ENCODE peak calls at places on chromosomes 5 and 9, in nine cellular contexts. D is GM12878, J is uterus, R is AG04449, B is AG09309, W is heart right ventricle, Y is tibial artery, U is astrocyte of the cerebellum, V is fibroblast of pulmonary artery. N is an unnamed sample.
A peak's percentile ranks its signal among the peaks of the same experiment; 100 is the strongest.

GRCh38 chr5:78563621-78564020 is 85.0 kb downstream of the LHFPL2 start:
- DNase-seq in W (no peak), J (no peak), U (no peak), Y (no peak), B (no peak), V (no peak), R (no peak), D (no peak), N (peak; percentile 78)

GRCh38 chr9:33778700-33779351 is 16.5 kb upstream of the PRSS3 start:
- DNase-seq in W (peak; percentile 27), U (peak; percentile 34), Y (peak; percentile 28), R (no peak), D (peak; percentile 26), B (no peak), V (peak; percentile 76), J (peak; percentile 18), N (peak; percentile 67)

GRCh38 chr5:127572930-127573329 is 55.5 kb downstream of the PRRC1 start:
- DNase-seq in V (peak; percentile 16), D (no peak), Y (no peak), U (no peak), W (no peak), J (no peak), B (no peak), R (no peak), N (no peak)

GRCh38 chr5:33531796-33532195 is 91.0 kb downstream of the TARS1 start:
- DNase-seq in Y (no peak), R (no peak), D (no peak), B (no peak), V (no peak), U (no peak), J (no peak), W (no peak), N (no peak)

GRCh38 chr5:55393501-55394175 is 85.8 kb downstream of the MTREX start:
- DNase-seq in D (no peak), Y (no peak), R (no peak), B (no peak), U (no peak), J (no peak), V (no peak), W (no peak), N (no peak)

GRCh38 chr5:140175367-140176027 is 509 bp downstream of the CYSTM1 start:
- DNase-seq in U (no peak), V (peak; percentile 66), Y (peak; percentile 82), W (peak; percentile 80), D (no peak), R (no peak), B (no peak), J (peak; percentile 69), N (peak; percentile 71)

GRCh38 chr9:84343111-84343521 is 2.6 kb upstream of the SLC28A3 start:
- DNase-seq in B (no peak), W (no peak), J (no peak), R (peak; percentile 26), V (peak; percentile 88), D (no peak), Y (no peak), U (no peak), N (peak; percentile 63)

GRCh38 chr9:117487555-117488175 is 72.8 kb upstream of the ASTN2 start:
- DNase-seq in B (no peak), Y (peak; percentile 36), J (peak; percentile 14), R (no peak), W (peak; percentile 28), D (peak; percentile 7), V (peak; percentile 47), U (peak; percentile 28), N (peak; percentile 25)

GRCh38 chr5:173864126-173865075 is 23.7 kb upstream of the CPEB4 start:
- DNase-seq in Y (peak; percentile 50), U (no peak), R (no peak), W (peak; percentile 18), V (no peak), J (no peak), B (no peak), D (no peak), N (no peak)

GRCh38 chr9:84241817-84242356 is 98.7 kb downstream of the SLC28A3 start:
- DNase-seq in U (no peak), Y (no peak), J (no peak), D (no peak), R (no peak), B (no peak), V (no peak), W (no peak), N (peak; percentile 11)

GRCh38 chr9:77403244-77403643 is 225.9 kb downstream of the VPS13A start:
- DNase-seq in Y (no peak), B (no peak), D (no peak), R (no peak), V (no peak), W (no peak), U (no peak), J (no peak), N (peak; percentile 36)

GRCh38 chr5:135392256-135392655 is 6.8 kb downstream of the MACROH2A1 start:
- DNase-seq in Y (no peak), J (no peak), U (peak; percentile 75), D (no peak), W (no peak), V (peak; percentile 49), B (peak; percentile 83), R (peak; percentile 82), N (peak; percentile 68)

GRCh38 chr9:105693435-105694275 is 686 bp upstream of the TMEM38B start:
- DNase-seq in V (no peak), B (no peak), J (no peak), Y (no peak), R (no peak), D (no peak), W (no peak), U (no peak), N (no peak)

GRCh38 chr5:157961828-157962390 is 103.0 kb upstream of the CLINT1 start:
- DNase-seq in J (no peak), D (no peak), Y (no peak), W (no peak), U (no peak), B (no peak), R (no peak), V (no peak), N (no peak)

GRCh38 chr9:136939996-136940525 is 4.5 kb downstream of the FBXW5 start:
- DNase-seq in J (no peak), Y (peak; percentile 68), R (no peak), W (peak; percentile 84), V (no peak), D (no peak), U (no peak), B (no peak), N (no peak)

GRCh38 chr9:35618325-35618727 is at the start of gene CD72:
- DNase-seq in B (no peak), J (no peak), D (no peak), R (no peak), U (no peak), Y (no peak), W (no peak), V (no peak), N (no peak)

GRCh38 chr9:35617548-35617947 is 665 bp downstream of the CD72 start:
- DNase-seq in R (no peak), W (no peak), U (no peak), B (no peak), Y (no peak), V (no peak), D (no peak), J (no peak), N (no peak)

GRCh38 chr9:35616681-35617459 is 1.3 kb downstream of the CD72 start:
- DNase-seq in J (peak; percentile 68), V (peak; percentile 55), D (no peak), W (peak; percentile 77), Y (peak; percentile 66), R (no peak), U (no peak), B (peak; percentile 7), N (peak; percentile 74)

GRCh38 chr9:35618854-35619799 is 914 bp upstream of the CD72 start:
- DNase-seq in J (no peak), W (no peak), B (no peak), Y (no peak), R (no peak), V (no peak), D (peak; percentile 74), U (no peak), N (peak; percentile 20)

GRCh38 chr9:35619800-35620158 is 1.6 kb upstream of the CD72 start:
- DNase-seq in R (no peak), U (no peak), D (peak; percentile 55), B (no peak), V (no peak), W (no peak), J (no peak), Y (no peak), N (no peak)
- H3K4me3 ChIP-seq in R (no peak overlapping the region), U (no peak overlapping the region), D (no peak overlapping the region), B (no peak overlapping the region), V (no peak overlapping the region), W (no peak overlapping the region), J (no peak overlapping the region), Y (no peak overlapping the region), N (no peak overlapping the region)

GRCh38 chr9:75892168-75892901 is 1.9 kb downstream of the PCSK5 start:
- DNase-seq in D (no peak), B (no peak), V (no peak), W (peak; percentile 8), J (peak; percentile 40), Y (peak; percentile 43), U (no peak), R (no peak), N (no peak)
- H3K4me3 ChIP-seq in D (no peak overlapping the region), B (peak overlapping the region; percentile 65), V (peak overlapping the region; percentile 72), W (peak overlapping the region; percentile 68), J (peak overlapping the region; percentile 93), Y (peak overlapping the region; percentile 76), U (peak overlapping the region; percentile 81), R (peak overlapping the region; percentile 66), N (peak overlapping the region; percentile 71)

GRCh38 chr5:76954383-76954763 is 1.5 kb downstream of the CRHBP start:
- DNase-seq in U (no peak), W (no peak), Y (no peak), D (no peak), V (no peak), J (no peak), B (no peak), R (no peak), N (no peak)
- H3K4me3 ChIP-seq in U (peak overlapping the region; percentile 55), W (peak overlapping the region; percentile 57), Y (peak overlapping the region; percentile 42), D (no peak overlapping the region), V (no peak overlapping the region), J (peak overlapping the region; percentile 5), B (no peak overlapping the region), R (peak overlapping the region; percentile 42), N (no peak overlapping the region)

DNA sequence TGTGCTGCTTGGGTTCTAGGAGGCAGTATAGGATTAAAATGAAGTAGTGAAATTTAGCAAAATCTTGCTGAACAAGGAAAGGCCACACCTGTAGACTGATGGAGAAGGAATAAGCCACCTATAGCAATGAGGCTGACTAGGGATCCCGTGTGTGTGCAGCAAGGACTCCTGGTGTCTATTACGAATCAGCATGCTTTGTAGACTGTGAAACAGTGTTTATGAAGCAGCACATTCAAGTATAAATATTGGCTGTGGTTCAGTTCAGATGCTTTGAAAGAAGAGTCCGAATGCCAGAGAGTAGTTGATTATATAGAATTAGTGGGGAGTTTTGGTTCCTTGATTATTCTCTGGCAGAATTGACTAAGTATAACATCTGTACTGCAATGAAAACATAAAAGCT is 41.8 kb downstream of the CAST start:
- DNase-seq in V (no peak), W (no peak), B (no peak), D (no peak), Y (no peak), R (no peak), J (no peak), U (no peak), N (peak; percentile 54)
- H3K4me3 ChIP-seq in V (peak overlapping the region; percentile 78), W (peak overlapping the region; percentile 70), B (peak overlapping the region; percentile 67), D (peak overlapping the region; percentile 78), Y (peak overlapping the region; percentile 70), R (peak overlapping the region; percentile 84), J (peak overlapping the region; percentile 84), U (peak overlapping the region; percentile 51), N (peak overlapping the region; percentile 75)